ENCODE peak calls at places on chromosome 22, in six cellular contexts. E is brain microvascular endothelial cell, M is upper lobe of right lung, X is HCT116, T is uterus, L is adrenal gland. D is an unnamed sample.

GRCh38 chr22:17121235-17122195 is at the start of gene TMEM121B:
- DNase-seq in E (peak; percentile 36), M (peak; percentile 82), X (no peak), T (no peak), L (peak; percentile 70), D (peak; percentile 50)

GRCh38 chr22:30159561-30160353 is 79.5 kb downstream of the HORMAD2 start:
- DNase-seq in E (peak; percentile 75), M (no peak), X (no peak), T (no peak), L (peak; percentile 24), D (peak; percentile 72)

GRCh38 chr22:25153961-25154685 is 45.5 kb upstream of the CRYBB3 start:
- DNase-seq in E (peak; percentile 7), M (peak; percentile 78), X (no peak), T (peak; percentile 25), L (peak; percentile 79), D (peak; percentile 26)

GRCh38 chr22:19614546-19614884 is 90.3 kb upstream of the CLDN5 start:
- DNase-seq in E (no peak), M (no peak), X (no peak), T (no peak), L (no peak), D (no peak)

GRCh38 chr22:44667829-44668189 is 34.2 kb upstream of the PRR5 start:
- DNase-seq in E (no peak), M (no peak), X (no peak), T (no peak), L (no peak), D (no peak)

GRCh38 chr22:40294696-40295095 is 51.6 kb upstream of the ADSL start:
- DNase-seq in E (no peak), M (no peak), X (no peak), T (no peak), L (no peak), D (no peak)

GRCh38 chr22:21858025-21858764 is 9.2 kb downstream of the MAPK1 start:
- DNase-seq in E (no peak), M (no peak), X (no peak), T (no peak), L (no peak), D (no peak)

GRCh38 chr22:29704528-29705285 is 15.1 kb upstream of the CABP7 start:
- DNase-seq in E (peak; percentile 38), M (no peak), X (no peak), T (no peak), L (no peak), D (peak; percentile 30)

GRCh38 chr22:46087816-46088277 is 62.5 kb upstream of the PPARA start:
- DNase-seq in E (peak; percentile 90), M (peak; percentile 84), X (no peak), T (peak; percentile 95), L (peak; percentile 95), D (peak; percentile 93)

GRCh38 chr22:19061471-19062138 is 60.6 kb downstream of the DGCR2 start:
- DNase-seq in E (no peak), M (peak; percentile 21), X (no peak), T (no peak), L (no peak), D (no peak)

GRCh38 chr22:45994516-45995404 is 17.8 kb upstream of the WNT7B start:
- DNase-seq in E (no peak), M (peak; percentile 92), X (no peak), T (peak; percentile 83), L (peak; percentile 84), D (peak; percentile 64)

GRCh38 chr22:46031561-46031960 is 54.6 kb upstream of the WNT7B start:
- DNase-seq in E (no peak), M (no peak), X (no peak), T (no peak), L (no peak), D (no peak)

GRCh38 chr22:10961043-10961860 is 4566.7 kb upstream of the OR11H1 start:
- DNase-seq in E (no peak), M (no peak), X (no peak), T (no peak), L (no peak), D (no peak)

GRCh38 chr22:28000361-28000760 is 81.3 kb upstream of the PITPNB start:
- DNase-seq in E (no peak), M (no peak), X (no peak), T (no peak), L (no peak), D (no peak)

GRCh38 chr22:19819911-19820879 is 34.5 kb downstream of the GNB1L start:
- DNase-seq in E (no peak), M (no peak), X (no peak), T (no peak), L (no peak), D (no peak)

GRCh38 chr22:40651057-40651456 is 14.5 kb upstream of the MRTFA start:
- DNase-seq in E (no peak), M (no peak), X (no peak), T (no peak), L (no peak), D (no peak)

GRCh38 chr22:44191036-44191454 is 10.3 kb downstream of the PARVG start:
- DNase-seq in E (no peak), M (peak; percentile 48), X (no peak), T (no peak), L (no peak), D (peak; percentile 9)

GRCh38 chr22:44801476-44801875 is 49.1 kb downstream of the ARHGAP8 start:
- DNase-seq in E (no peak), M (no peak), X (no peak), T (no peak), L (no peak), D (no peak)

GRCh38 chr22:17924076-17924475 is 100.3 kb downstream of the MICAL3 start:
- DNase-seq in E (no peak), M (no peak), X (no peak), T (peak; percentile 8), L (no peak), D (no peak)

GRCh38 chr22:29801796-29802195 is 34.6 kb downstream of the UQCR10 start:
- DNase-seq in E (no peak), M (no peak), X (no peak), T (no peak), L (no peak), D (no peak)

GRCh38 chr22:42270512-42271190 is at the start of gene TCF20:
- DNase-seq in E (peak; percentile 43), M (peak; percentile 89), X (peak; percentile 10), T (peak; percentile 73), L (peak; percentile 80), D (peak; percentile 54)

GRCh38 chr22:36339171-36340065 is 48.3 kb downstream of the MYH9 start:
- DNase-seq in E (peak; percentile 66), M (no peak), X (no peak), T (no peak), L (no peak), D (peak; percentile 95)

GRCh38 chr22:46594947-46595298 is 25.3 kb upstream of the GRAMD4 start:
- DNase-seq in E (no peak), M (peak; percentile 56), X (no peak), T (no peak), L (no peak), D (no peak)

GRCh38 chr22:29146101-29146560 is 59.6 kb upstream of the EMID1 start:
- DNase-seq in E (no peak), M (peak; percentile 45), X (no peak), T (no peak), L (no peak), D (no peak)

GRCh38 chr22:35098921-35099320 is 33.0 kb downstream of the ISX start:
- DNase-seq in E (no peak), M (no peak), X (no peak), T (no peak), L (no peak), D (no peak)

GRCh38 chr22:35912668-35913067 is 116.0 kb downstream of the RBFOX2 start:
- DNase-seq in E (no peak), M (no peak), X (no peak), T (no peak), L (no peak), D (no peak)

GRCh38 chr22:37563153-37564081 is 3.1 kb downstream of the CDC42EP1 start:
- DNase-seq in E (peak; percentile 96), M (peak; percentile 82), X (peak; percentile 57), T (peak; percentile 96), L (peak; percentile 95), D (peak; percentile 94)

GRCh38 chr22:17235149-17235655 is 16.0 kb upstream of the ADA2 start:
- DNase-seq in E (no peak), M (no peak), X (no peak), T (no peak), L (no peak), D (no peak)

GRCh38 chr22:41862160-41862529 is 29.2 kb downstream of the SREBF2 start:
- DNase-seq in E (no peak), M (no peak), X (no peak), T (no peak), L (no peak), D (peak; percentile 30)

GRCh38 chr22:38824587-38824986 is 19.2 kb downstream of the NPTXR start:
- DNase-seq in E (peak; percentile 66), M (no peak), X (no peak), T (no peak), L (peak; percentile 67), D (peak; percentile 69)
- TF ChIP-seq CTCF in E (peak; percentile 81), M (peak; percentile 26), X (peak; percentile 57), T (no peak), L (peak; percentile 36), D (peak; percentile 52)

DNA sequence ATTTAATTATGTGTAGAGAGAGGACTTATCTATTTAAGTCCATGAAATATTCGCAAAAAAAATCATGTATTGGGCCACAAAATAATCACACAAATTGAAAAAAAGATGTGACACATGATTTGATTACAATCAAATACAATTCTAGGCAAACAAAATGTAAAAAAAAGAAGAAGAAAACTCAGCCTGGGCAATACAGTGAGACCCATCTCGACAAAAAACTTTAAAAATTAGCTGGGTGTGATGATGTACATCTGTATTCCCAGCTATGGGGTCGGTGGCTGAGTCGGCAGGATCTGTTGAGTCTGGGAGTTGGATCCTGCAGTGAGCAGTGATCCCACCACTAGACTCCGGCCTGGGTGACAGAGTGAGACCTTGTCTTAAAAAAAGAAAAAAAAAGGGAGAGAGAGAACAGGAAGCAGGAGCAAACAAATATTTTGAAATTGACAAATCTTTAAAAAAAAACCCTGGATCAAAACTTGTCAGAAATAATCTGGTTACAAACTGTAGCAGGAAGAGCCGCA is 3.1 kb upstream of the TYMP start:
- DNase-seq in E (no peak), M (no peak), X (no peak), T (no peak), L (no peak), D (no peak)
- H3K4me3 ChIP-seq in E (no peak overlapping the region), M (peak overlapping the region; percentile 72), X (no peak overlapping the region), T (no peak overlapping the region), L (no peak overlapping the region), D (no peak overlapping the region)

DNA sequence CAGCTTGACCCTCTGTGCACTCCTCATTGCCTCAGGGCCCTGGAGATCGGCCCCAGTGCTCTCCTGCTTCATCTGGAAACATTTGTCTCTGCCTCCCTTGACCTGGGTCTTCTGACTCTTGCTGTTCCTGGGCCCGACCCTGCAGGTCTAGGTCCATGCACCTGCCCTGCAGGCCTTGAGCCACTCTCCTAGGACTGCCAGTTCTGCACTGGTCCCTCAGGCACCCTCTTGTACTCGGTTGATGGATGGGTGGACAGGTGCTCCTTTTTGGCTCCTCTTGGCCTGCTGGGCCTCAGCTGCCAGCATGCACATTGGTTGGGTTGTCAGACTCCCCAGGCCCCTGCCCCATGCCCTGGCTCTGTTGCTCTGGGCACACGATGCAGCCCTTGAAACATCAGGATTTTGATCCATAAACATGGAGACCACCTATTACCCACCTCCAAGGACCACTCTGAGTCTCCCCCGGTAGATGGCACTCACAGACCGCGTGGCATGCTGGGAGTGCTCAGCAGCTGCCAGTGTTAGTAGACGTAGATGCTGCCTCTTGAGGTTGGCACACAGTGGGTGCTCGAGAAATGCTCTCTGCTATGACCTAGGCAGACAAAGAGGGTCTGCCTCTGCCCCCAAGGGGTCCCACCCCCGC is 20.2 kb upstream of the ACR start:
- DNase-seq in E (no peak), M (no peak), X (no peak), T (no peak), L (no peak), D (no peak)
- TF ChIP-seq CTCF in E (peak; percentile 9), M (no peak), X (no peak), T (no peak), L (no peak), D (no peak)

GRCh38 chr22:31995046-31995445 is 48.0 kb upstream of the SLC5A1 start:
- DNase-seq in E (no peak), M (no peak), X (no peak), T (no peak), L (no peak), D (no peak)
- H3K4me3 ChIP-seq in E (no peak overlapping the region), M (no peak overlapping the region), X (no peak overlapping the region), T (no peak overlapping the region), L (no peak overlapping the region), D (no peak overlapping the region)